ENCODE peak calls at places on chromosomes 7 and 10, in seven cellular contexts. One of them, this sample, is unnamed.

GRCh38 chr10:132389631-132390454 is 7.2 kb upstream of the PWWP2B start:
- DNase-seq in fibroblast of mammary gland: no peak
- DNase-seq in effector memory CD4-positive, alpha-beta T cell: no peak
- DNase-seq in memory B cell: no peak
- DNase-seq in T1000: no peak
- DNase-seq in RWPE1: no peak
- DNase-seq in mammary epithelial cell: no peak
- DNase-seq in this sample: no peak

GRCh38 chr10:70805619-70806215 is 10.0 kb upstream of the SGPL1 start:
- DNase-seq in mammary epithelial cell: no peak
- DNase-seq in T1000: no peak
- DNase-seq in effector memory CD4-positive, alpha-beta T cell: no peak
- DNase-seq in fibroblast of mammary gland: no peak
- DNase-seq in RWPE1: no peak
- DNase-seq in memory B cell: no peak
- DNase-seq in this sample: peak

GRCh38 chr7:34069676-34070075 is 164.3 kb downstream of the BMPER start:
- DNase-seq in memory B cell: no peak
- DNase-seq in effector memory CD4-positive, alpha-beta T cell: no peak
- DNase-seq in T1000: no peak
- DNase-seq in RWPE1: no peak
- DNase-seq in mammary epithelial cell: peak
- DNase-seq in fibroblast of mammary gland: peak
- DNase-seq in this sample: peak

GRCh38 chr10:71971769-71972555 is 7.8 kb downstream of the CHST3 start:
- DNase-seq in RWPE1: no peak
- DNase-seq in effector memory CD4-positive, alpha-beta T cell: no peak
- DNase-seq in memory B cell: no peak
- DNase-seq in T1000: no peak
- DNase-seq in mammary epithelial cell: no peak
- DNase-seq in fibroblast of mammary gland: no peak
- DNase-seq in this sample: no peak

GRCh38 chr10:62457598-62457997 is 83.4 kb downstream of the ZNF365 start:
- DNase-seq in mammary epithelial cell: no peak
- DNase-seq in fibroblast of mammary gland: no peak
- DNase-seq in RWPE1: no peak
- DNase-seq in T1000: no peak
- DNase-seq in effector memory CD4-positive, alpha-beta T cell: no peak
- DNase-seq in memory B cell: no peak
- DNase-seq in this sample: no peak

GRCh38 chr10:44745920-44746319 is 165.2 kb upstream of the TMEM72 start:
- DNase-seq in fibroblast of mammary gland: no peak
- DNase-seq in memory B cell: no peak
- DNase-seq in RWPE1: no peak
- DNase-seq in effector memory CD4-positive, alpha-beta T cell: no peak
- DNase-seq in mammary epithelial cell: no peak
- DNase-seq in T1000: no peak
- DNase-seq in this sample: no peak

GRCh38 chr10:50510517-50511473 is 113.0 kb downstream of the SGMS1 start:
- DNase-seq in memory B cell: no peak
- DNase-seq in effector memory CD4-positive, alpha-beta T cell: no peak
- DNase-seq in fibroblast of mammary gland: no peak
- DNase-seq in T1000: no peak
- DNase-seq in RWPE1: no peak
- DNase-seq in mammary epithelial cell: no peak
- DNase-seq in this sample: no peak

GRCh38 chr10:78703581-78703980 is 365.2 kb upstream of the ZMIZ1 start:
- DNase-seq in effector memory CD4-positive, alpha-beta T cell: no peak
- DNase-seq in mammary epithelial cell: no peak
- DNase-seq in memory B cell: no peak
- DNase-seq in RWPE1: no peak
- DNase-seq in T1000: no peak
- DNase-seq in fibroblast of mammary gland: no peak
- DNase-seq in this sample: no peak

GRCh38 chr10:127468632-127469031 is 80.5 kb upstream of the NPS start:
- DNase-seq in fibroblast of mammary gland: no peak
- DNase-seq in mammary epithelial cell: no peak
- DNase-seq in RWPE1: no peak
- DNase-seq in memory B cell: no peak
- DNase-seq in effector memory CD4-positive, alpha-beta T cell: no peak
- DNase-seq in T1000: no peak
- DNase-seq in this sample: no peak

GRCh38 chr7:148303295-148304013 is 287.1 kb upstream of the C7orf33 start:
- DNase-seq in effector memory CD4-positive, alpha-beta T cell: no peak
- DNase-seq in mammary epithelial cell: peak
- DNase-seq in fibroblast of mammary gland: peak
- DNase-seq in T1000: peak
- DNase-seq in RWPE1: peak
- DNase-seq in memory B cell: no peak
- DNase-seq in this sample: peak

GRCh38 chr10:80497187-80498038 is 40.3 kb upstream of the SH2D4B start:
- DNase-seq in T1000: no peak
- DNase-seq in fibroblast of mammary gland: peak
- DNase-seq in memory B cell: no peak
- DNase-seq in mammary epithelial cell: peak
- DNase-seq in RWPE1: no peak
- DNase-seq in effector memory CD4-positive, alpha-beta T cell: no peak
- DNase-seq in this sample: no peak

GRCh38 chr10:75405201-75406143 is 3.9 kb upstream of the ZNF503 start:
- DNase-seq in mammary epithelial cell: peak
- DNase-seq in effector memory CD4-positive, alpha-beta T cell: no peak
- DNase-seq in fibroblast of mammary gland: no peak
- DNase-seq in T1000: no peak
- DNase-seq in memory B cell: no peak
- DNase-seq in RWPE1: no peak
- DNase-seq in this sample: peak

GRCh38 chr7:45413419-45413818 is 160.7 kb upstream of the ADCY1 start:
- DNase-seq in fibroblast of mammary gland: no peak
- DNase-seq in memory B cell: no peak
- DNase-seq in mammary epithelial cell: no peak
- DNase-seq in T1000: no peak
- DNase-seq in RWPE1: no peak
- DNase-seq in effector memory CD4-positive, alpha-beta T cell: no peak
- DNase-seq in this sample: no peak

GRCh38 chr7:135936497-135937217 is 40.5 kb downstream of the MTPN start:
- DNase-seq in effector memory CD4-positive, alpha-beta T cell: no peak
- DNase-seq in mammary epithelial cell: no peak
- DNase-seq in T1000: no peak
- DNase-seq in RWPE1: no peak
- DNase-seq in memory B cell: no peak
- DNase-seq in fibroblast of mammary gland: no peak
- DNase-seq in this sample: no peak

GRCh38 chr10:50536617-50537252 is 87.0 kb downstream of the SGMS1 start:
- DNase-seq in RWPE1: no peak
- DNase-seq in mammary epithelial cell: peak
- DNase-seq in memory B cell: no peak
- DNase-seq in T1000: no peak
- DNase-seq in fibroblast of mammary gland: peak
- DNase-seq in effector memory CD4-positive, alpha-beta T cell: no peak
- DNase-seq in this sample: peak

GRCh38 chr7:30970594-30971094 is 6.9 kb downstream of the GHRHR start:
- DNase-seq in mammary epithelial cell: no peak
- DNase-seq in T1000: no peak
- DNase-seq in RWPE1: no peak
- DNase-seq in effector memory CD4-positive, alpha-beta T cell: no peak
- DNase-seq in memory B cell: no peak
- DNase-seq in fibroblast of mammary gland: peak
- DNase-seq in this sample: peak

GRCh38 chr10:73649876-73650536 is 5.8 kb downstream of the SYNPO2L start:
- DNase-seq in effector memory CD4-positive, alpha-beta T cell: no peak
- DNase-seq in memory B cell: no peak
- DNase-seq in fibroblast of mammary gland: peak
- DNase-seq in T1000: no peak
- DNase-seq in RWPE1: no peak
- DNase-seq in mammary epithelial cell: no peak
- DNase-seq in this sample: no peak

GRCh38 chr10:35780970-35781642 is 139.0 kb upstream of the FZD8 start:
- DNase-seq in RWPE1: no peak
- DNase-seq in T1000: no peak
- DNase-seq in fibroblast of mammary gland: peak
- DNase-seq in memory B cell: no peak
- DNase-seq in effector memory CD4-positive, alpha-beta T cell: no peak
- DNase-seq in mammary epithelial cell: peak
- DNase-seq in this sample: peak

This sample was measured in PC-3.